ENCODE peak calls at places on chromosomes 2 and 18, in seven cellular contexts. One of them, this sample, is unnamed.

GRCh38 chr2:206160124-206160806 is 570 bp downstream of the EEF1B2 start:
- DNase-seq in stimulated activated CD8-positive, alpha-beta memory T cell treated with anti-CD3 and anti-CD28 coated beads, Interleukin-7, amount 100 ng/mL, for 1 hour: no peak
- DNase-seq in NCI-H1092 treated with DMSO at 0.1 percent for 48 hours: peak
- DNase-seq in naive thymus-derived CD8-positive, alpha-beta T cell: no peak
- DNase-seq in renal cortical epithelial cell: no peak
- DNase-seq in B cell: no peak
- DNase-seq in NCI-H1930: no peak
- DNase-seq in this sample: no peak

GRCh38 chr2:226794751-226795171 is 4.9 kb downstream of the IRS1 start:
- DNase-seq in naive thymus-derived CD8-positive, alpha-beta T cell: no peak
- DNase-seq in NCI-H1930: no peak
- DNase-seq in stimulated activated CD8-positive, alpha-beta memory T cell treated with anti-CD3 and anti-CD28 coated beads, Interleukin-7, amount 100 ng/mL, for 1 hour: no peak
- DNase-seq in renal cortical epithelial cell: peak
- DNase-seq in B cell: no peak
- DNase-seq in NCI-H1092 treated with DMSO at 0.1 percent for 48 hours: no peak
- DNase-seq in this sample: no peak

GRCh38 chr2:188079176-188079575 is 212.5 kb upstream of the GULP1 start:
- DNase-seq in renal cortical epithelial cell: peak
- DNase-seq in naive thymus-derived CD8-positive, alpha-beta T cell: no peak
- DNase-seq in B cell: no peak
- DNase-seq in stimulated activated CD8-positive, alpha-beta memory T cell treated with anti-CD3 and anti-CD28 coated beads, Interleukin-7, amount 100 ng/mL, for 1 hour: no peak
- DNase-seq in NCI-H1930: no peak
- DNase-seq in NCI-H1092 treated with DMSO at 0.1 percent for 48 hours: no peak
- DNase-seq in this sample: peak

GRCh38 chr2:181781082-181781786 is 100.9 kb upstream of the NEUROD1 start:
- DNase-seq in NCI-H1092 treated with DMSO at 0.1 percent for 48 hours: peak
- DNase-seq in B cell: no peak
- DNase-seq in stimulated activated CD8-positive, alpha-beta memory T cell treated with anti-CD3 and anti-CD28 coated beads, Interleukin-7, amount 100 ng/mL, for 1 hour: no peak
- DNase-seq in naive thymus-derived CD8-positive, alpha-beta T cell: no peak
- DNase-seq in NCI-H1930: no peak
- DNase-seq in renal cortical epithelial cell: peak
- DNase-seq in this sample: no peak

GRCh38 chr2:69741281-69742169 is at the start of gene ANXA4:
- DNase-seq in renal cortical epithelial cell: peak
- DNase-seq in naive thymus-derived CD8-positive, alpha-beta T cell: peak
- DNase-seq in B cell: peak
- DNase-seq in NCI-H1930: no peak
- DNase-seq in NCI-H1092 treated with DMSO at 0.1 percent for 48 hours: no peak
- DNase-seq in stimulated activated CD8-positive, alpha-beta memory T cell treated with anti-CD3 and anti-CD28 coated beads, Interleukin-7, amount 100 ng/mL, for 1 hour: peak
- DNase-seq in this sample: peak

GRCh38 chr2:32484907-32485306 is 128.1 kb downstream of the BIRC6 start:
- DNase-seq in renal cortical epithelial cell: peak
- DNase-seq in naive thymus-derived CD8-positive, alpha-beta T cell: no peak
- DNase-seq in NCI-H1092 treated with DMSO at 0.1 percent for 48 hours: no peak
- DNase-seq in B cell: no peak
- DNase-seq in stimulated activated CD8-positive, alpha-beta memory T cell treated with anti-CD3 and anti-CD28 coated beads, Interleukin-7, amount 100 ng/mL, for 1 hour: no peak
- DNase-seq in NCI-H1930: no peak
- DNase-seq in this sample: peak

GRCh38 chr18:73121207-73121606 is 253.4 kb upstream of the NETO1 start:
- DNase-seq in NCI-H1930: no peak
- DNase-seq in B cell: no peak
- DNase-seq in renal cortical epithelial cell: no peak
- DNase-seq in naive thymus-derived CD8-positive, alpha-beta T cell: no peak
- DNase-seq in NCI-H1092 treated with DMSO at 0.1 percent for 48 hours: no peak
- DNase-seq in stimulated activated CD8-positive, alpha-beta memory T cell treated with anti-CD3 and anti-CD28 coated beads, Interleukin-7, amount 100 ng/mL, for 1 hour: no peak
- DNase-seq in this sample: no peak

GRCh38 chr2:136373035-136373434 is 255.1 kb upstream of the CXCR4 start:
- DNase-seq in renal cortical epithelial cell: no peak
- DNase-seq in NCI-H1930: no peak
- DNase-seq in stimulated activated CD8-positive, alpha-beta memory T cell treated with anti-CD3 and anti-CD28 coated beads, Interleukin-7, amount 100 ng/mL, for 1 hour: no peak
- DNase-seq in B cell: no peak
- DNase-seq in NCI-H1092 treated with DMSO at 0.1 percent for 48 hours: no peak
- DNase-seq in naive thymus-derived CD8-positive, alpha-beta T cell: no peak
- DNase-seq in this sample: no peak

GRCh38 chr18:8142131-8142711 is 467.0 kb upstream of the RAB12 start:
- DNase-seq in renal cortical epithelial cell: no peak
- DNase-seq in stimulated activated CD8-positive, alpha-beta memory T cell treated with anti-CD3 and anti-CD28 coated beads, Interleukin-7, amount 100 ng/mL, for 1 hour: no peak
- DNase-seq in B cell: no peak
- DNase-seq in NCI-H1930: no peak
- DNase-seq in naive thymus-derived CD8-positive, alpha-beta T cell: no peak
- DNase-seq in NCI-H1092 treated with DMSO at 0.1 percent for 48 hours: no peak
- DNase-seq in this sample: no peak

GRCh38 chr2:152418688-152419087 is 83.7 kb downstream of the FMNL2 start:
- DNase-seq in naive thymus-derived CD8-positive, alpha-beta T cell: no peak
- DNase-seq in stimulated activated CD8-positive, alpha-beta memory T cell treated with anti-CD3 and anti-CD28 coated beads, Interleukin-7, amount 100 ng/mL, for 1 hour: no peak
- DNase-seq in NCI-H1092 treated with DMSO at 0.1 percent for 48 hours: no peak
- DNase-seq in B cell: no peak
- DNase-seq in renal cortical epithelial cell: no peak
- DNase-seq in NCI-H1930: no peak
- DNase-seq in this sample: no peak

GRCh38 chr2:237889811-237890210 is 30.4 kb downstream of the RAMP1 start:
- DNase-seq in naive thymus-derived CD8-positive, alpha-beta T cell: no peak
- DNase-seq in B cell: no peak
- DNase-seq in NCI-H1930: no peak
- DNase-seq in renal cortical epithelial cell: no peak
- DNase-seq in NCI-H1092 treated with DMSO at 0.1 percent for 48 hours: no peak
- DNase-seq in stimulated activated CD8-positive, alpha-beta memory T cell treated with anti-CD3 and anti-CD28 coated beads, Interleukin-7, amount 100 ng/mL, for 1 hour: no peak
- DNase-seq in this sample: no peak

GRCh38 chr2:223943561-223944008 is 1.6 kb downstream of the WDFY1 start:
- DNase-seq in B cell: no peak
- DNase-seq in renal cortical epithelial cell: peak
- DNase-seq in naive thymus-derived CD8-positive, alpha-beta T cell: no peak
- DNase-seq in NCI-H1092 treated with DMSO at 0.1 percent for 48 hours: no peak
- DNase-seq in stimulated activated CD8-positive, alpha-beta memory T cell treated with anti-CD3 and anti-CD28 coated beads, Interleukin-7, amount 100 ng/mL, for 1 hour: no peak
- DNase-seq in NCI-H1930: no peak
- DNase-seq in this sample: peak

GRCh38 chr2:142041996-142042395 is 88.8 kb downstream of the LRP1B start:
- DNase-seq in renal cortical epithelial cell: no peak
- DNase-seq in NCI-H1930: no peak
- DNase-seq in NCI-H1092 treated with DMSO at 0.1 percent for 48 hours: no peak
- DNase-seq in B cell: no peak
- DNase-seq in stimulated activated CD8-positive, alpha-beta memory T cell treated with anti-CD3 and anti-CD28 coated beads, Interleukin-7, amount 100 ng/mL, for 1 hour: no peak
- DNase-seq in naive thymus-derived CD8-positive, alpha-beta T cell: no peak
- DNase-seq in this sample: no peak

GRCh38 chr2:25132296-25132630 is 36.1 kb downstream of the POMC start:
- DNase-seq in naive thymus-derived CD8-positive, alpha-beta T cell: no peak
- DNase-seq in renal cortical epithelial cell: no peak
- DNase-seq in NCI-H1930: no peak
- DNase-seq in NCI-H1092 treated with DMSO at 0.1 percent for 48 hours: no peak
- DNase-seq in stimulated activated CD8-positive, alpha-beta memory T cell treated with anti-CD3 and anti-CD28 coated beads, Interleukin-7, amount 100 ng/mL, for 1 hour: no peak
- DNase-seq in B cell: no peak
- DNase-seq in this sample: no peak

GRCh38 chr2:207240649-207241048 is 74.9 kb upstream of the KLF7 start:
- DNase-seq in renal cortical epithelial cell: no peak
- DNase-seq in naive thymus-derived CD8-positive, alpha-beta T cell: no peak
- DNase-seq in B cell: no peak
- DNase-seq in NCI-H1930: no peak
- DNase-seq in NCI-H1092 treated with DMSO at 0.1 percent for 48 hours: no peak
- DNase-seq in stimulated activated CD8-positive, alpha-beta memory T cell treated with anti-CD3 and anti-CD28 coated beads, Interleukin-7, amount 100 ng/mL, for 1 hour: no peak
- DNase-seq in this sample: no peak

GRCh38 chr2:7378642-7379041 is 461.4 kb downstream of the RNF144A start:
- DNase-seq in stimulated activated CD8-positive, alpha-beta memory T cell treated with anti-CD3 and anti-CD28 coated beads, Interleukin-7, amount 100 ng/mL, for 1 hour: no peak
- DNase-seq in NCI-H1930: no peak
- DNase-seq in renal cortical epithelial cell: no peak
- DNase-seq in B cell: no peak
- DNase-seq in naive thymus-derived CD8-positive, alpha-beta T cell: no peak
- DNase-seq in NCI-H1092 treated with DMSO at 0.1 percent for 48 hours: no peak
- DNase-seq in this sample: no peak

GRCh38 chr2:65103013-65103720 is 26.7 kb downstream of the RAB1A start:
- DNase-seq in naive thymus-derived CD8-positive, alpha-beta T cell: no peak
- DNase-seq in B cell: no peak
- DNase-seq in NCI-H1092 treated with DMSO at 0.1 percent for 48 hours: peak
- DNase-seq in NCI-H1930: no peak
- DNase-seq in renal cortical epithelial cell: no peak
- DNase-seq in stimulated activated CD8-positive, alpha-beta memory T cell treated with anti-CD3 and anti-CD28 coated beads, Interleukin-7, amount 100 ng/mL, for 1 hour: no peak
- DNase-seq in this sample: no peak

GRCh38 chr2:97759727-97760407 is 46.5 kb downstream of the ZAP70 start:
- DNase-seq in stimulated activated CD8-positive, alpha-beta memory T cell treated with anti-CD3 and anti-CD28 coated beads, Interleukin-7, amount 100 ng/mL, for 1 hour: no peak
- DNase-seq in naive thymus-derived CD8-positive, alpha-beta T cell: peak
- DNase-seq in B cell: no peak
- DNase-seq in renal cortical epithelial cell: no peak
- DNase-seq in NCI-H1092 treated with DMSO at 0.1 percent for 48 hours: no peak
- DNase-seq in NCI-H1930: no peak
- DNase-seq in this sample: no peak

GRCh38 chr2:110124038-110124825 is 8.6 kb upstream of the MALL start:
- DNase-seq in renal cortical epithelial cell: no peak
- DNase-seq in stimulated activated CD8-positive, alpha-beta memory T cell treated with anti-CD3 and anti-CD28 coated beads, Interleukin-7, amount 100 ng/mL, for 1 hour: no peak
- DNase-seq in NCI-H1930: no peak
- DNase-seq in B cell: no peak
- DNase-seq in NCI-H1092 treated with DMSO at 0.1 percent for 48 hours: no peak
- DNase-seq in naive thymus-derived CD8-positive, alpha-beta T cell: no peak
- DNase-seq in this sample: no peak

GRCh38 chr2:196954001-196954400 is 27.5 kb upstream of the PGAP1 start:
- DNase-seq in naive thymus-derived CD8-positive, alpha-beta T cell: no peak
- DNase-seq in B cell: no peak
- DNase-seq in stimulated activated CD8-positive, alpha-beta memory T cell treated with anti-CD3 and anti-CD28 coated beads, Interleukin-7, amount 100 ng/mL, for 1 hour: no peak
- DNase-seq in NCI-H1092 treated with DMSO at 0.1 percent for 48 hours: peak
- DNase-seq in NCI-H1930: peak
- DNase-seq in renal cortical epithelial cell: no peak
- DNase-seq in this sample: no peak

This sample was measured in Caki2.